ENCODE peak calls at places on chromosomes 4 and X, in seven cellular contexts. N is GM23248, B is testis, K is MM.1S, G is ascending aorta, S is iPS DF 6.9, Q is mesenchymal stem cell. M is an unnamed sample.

GRCh38 chrX:140141444-140142029 is 176.2 kb upstream of the CXorf66 start:
- DNase-seq in Q (peak), G (no peak), B (peak), N (peak), K (peak), S (no peak), M (peak)

GRCh38 chr4:152992027-152992426 is 55.9 kb downstream of the FHDC1 start:
- DNase-seq in N (no peak), K (no peak), Q (no peak), S (no peak), G (no peak), B (no peak), M (no peak)

GRCh38 chr4:17647927-17648326 is 33.5 kb downstream of the MED28 start:
- DNase-seq in S (no peak), G (no peak), B (no peak), N (no peak), K (no peak), Q (no peak), M (no peak)

GRCh38 chr4:66575024-66575696 is 904.9 kb upstream of the EPHA5 start:
- DNase-seq in S (no peak), K (no peak), Q (peak), G (no peak), B (no peak), N (no peak), M (peak)

GRCh38 chr4:26021417-26022345 is 107.7 kb downstream of the SMIM20 start:
- DNase-seq in B (no peak), S (no peak), K (no peak), G (no peak), N (peak), Q (no peak), M (no peak)

GRCh38 chrX:84108589-84108988 is 79.4 kb downstream of the RPS6KA6 start:
- DNase-seq in B (no peak), K (no peak), N (no peak), S (no peak), Q (no peak), G (no peak), M (no peak)

GRCh38 chr4:107210450-107211239 is 174.5 kb upstream of the DKK2 start:
- DNase-seq in N (peak), G (no peak), K (peak), B (no peak), S (no peak), Q (peak), M (no peak)

GRCh38 chrX:16258936-16259335 is 91.7 kb downstream of the MAGEB17 start:
- DNase-seq in B (no peak), N (no peak), S (no peak), G (no peak), Q (no peak), K (no peak), M (no peak)

GRCh38 chr4:95506264-95506663 is 42.5 kb downstream of the UNC5C start:
- DNase-seq in G (no peak), S (no peak), B (no peak), N (peak), K (no peak), Q (peak), M (no peak)

GRCh38 chr4:5784960-5785611 is 74.1 kb downstream of the EVC start:
- DNase-seq in B (no peak), N (no peak), K (no peak), Q (no peak), S (no peak), G (peak), M (no peak)

GRCh38 chrX:10582945-10583344 is 37.4 kb downstream of the MID1 start:
- DNase-seq in S (no peak), B (no peak), Q (no peak), N (peak), K (no peak), G (no peak), M (no peak)

GRCh38 chr4:48329193-48329592 is 12.1 kb upstream of the SLAIN2 start:
- DNase-seq in K (no peak), B (no peak), S (no peak), G (no peak), N (no peak), Q (peak), M (no peak)

DNA sequence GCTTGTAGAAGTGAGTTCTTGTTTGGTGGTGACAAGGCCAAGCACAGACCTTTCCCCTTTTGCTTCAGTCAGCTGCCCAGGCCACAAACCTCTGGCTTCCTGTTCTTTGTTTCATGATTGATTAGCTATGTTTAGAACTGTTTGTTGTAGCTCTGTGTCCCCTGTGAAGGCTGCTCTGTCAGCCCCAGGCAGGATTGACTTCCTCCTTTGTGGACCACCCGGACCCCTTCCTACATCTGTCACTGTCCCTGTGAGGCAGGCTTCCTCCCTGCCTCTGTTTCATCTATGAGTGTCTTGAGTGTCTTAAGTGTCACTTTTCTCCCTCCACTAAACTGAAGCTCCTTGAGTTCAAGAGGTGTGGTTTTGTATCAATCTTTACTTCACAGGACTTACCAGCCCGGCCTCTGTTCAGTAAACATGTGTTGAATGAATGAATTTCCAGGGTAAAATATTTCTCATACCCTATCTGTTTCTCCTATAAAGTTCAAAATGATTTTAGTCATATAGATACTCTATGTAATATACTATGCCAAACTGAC is 83.5 kb downstream of the ZNF674 start:
- DNase-seq in S (no peak), B (no peak), N (no peak), K (peak), G (no peak), Q (no peak), M (no peak)
- H3K27ac ChIP-seq in S (no peak), B (no peak), N (no peak), K (peak), G (no peak), Q (no peak), M (no peak)

DNA sequence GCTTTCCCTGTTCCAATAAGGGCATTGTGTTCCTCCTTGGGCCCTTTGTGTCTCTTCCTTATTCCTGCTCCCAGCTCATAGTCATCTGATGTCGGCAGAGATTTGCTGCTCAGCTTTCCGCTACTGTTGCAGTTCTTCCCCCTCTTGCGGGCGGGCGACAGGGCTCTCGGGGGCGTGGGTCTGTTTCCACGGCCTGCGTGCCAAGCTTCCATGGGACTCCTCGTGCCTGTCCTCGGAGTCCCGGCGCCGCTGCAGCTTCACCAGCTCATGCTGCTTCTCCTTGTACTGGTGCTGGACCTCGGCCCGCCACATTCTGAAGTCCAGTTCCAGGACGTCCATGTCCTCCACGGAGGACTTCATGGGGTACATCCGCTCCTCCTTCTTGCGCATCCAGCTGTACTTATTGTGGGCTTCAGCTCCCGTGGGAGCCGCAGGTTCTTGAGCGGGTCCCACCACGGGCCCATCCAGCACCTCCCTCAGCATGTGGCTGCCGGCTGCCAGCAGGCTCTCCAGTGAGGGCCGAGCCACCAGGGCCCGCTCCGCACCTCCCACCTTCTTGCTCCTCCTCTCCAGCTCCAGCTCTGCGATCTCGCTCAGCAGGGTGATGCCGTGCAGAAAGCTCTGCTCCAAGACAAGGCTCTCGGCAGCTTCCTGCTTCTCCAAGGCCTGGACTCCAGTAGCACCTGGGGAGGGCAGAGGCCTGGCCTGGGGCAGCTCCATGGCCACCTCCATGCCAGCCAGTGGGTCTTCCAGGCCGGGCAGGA is 74.1 kb upstream of the UCP1 start:
- DNase-seq in S (no peak), N (no peak), K (no peak), G (no peak), Q (no peak), B (peak), M (no peak)
- H3K27ac ChIP-seq in S (no peak), N (no peak), K (no peak), G (no peak), Q (no peak), B (peak), M (no peak)

DNA sequence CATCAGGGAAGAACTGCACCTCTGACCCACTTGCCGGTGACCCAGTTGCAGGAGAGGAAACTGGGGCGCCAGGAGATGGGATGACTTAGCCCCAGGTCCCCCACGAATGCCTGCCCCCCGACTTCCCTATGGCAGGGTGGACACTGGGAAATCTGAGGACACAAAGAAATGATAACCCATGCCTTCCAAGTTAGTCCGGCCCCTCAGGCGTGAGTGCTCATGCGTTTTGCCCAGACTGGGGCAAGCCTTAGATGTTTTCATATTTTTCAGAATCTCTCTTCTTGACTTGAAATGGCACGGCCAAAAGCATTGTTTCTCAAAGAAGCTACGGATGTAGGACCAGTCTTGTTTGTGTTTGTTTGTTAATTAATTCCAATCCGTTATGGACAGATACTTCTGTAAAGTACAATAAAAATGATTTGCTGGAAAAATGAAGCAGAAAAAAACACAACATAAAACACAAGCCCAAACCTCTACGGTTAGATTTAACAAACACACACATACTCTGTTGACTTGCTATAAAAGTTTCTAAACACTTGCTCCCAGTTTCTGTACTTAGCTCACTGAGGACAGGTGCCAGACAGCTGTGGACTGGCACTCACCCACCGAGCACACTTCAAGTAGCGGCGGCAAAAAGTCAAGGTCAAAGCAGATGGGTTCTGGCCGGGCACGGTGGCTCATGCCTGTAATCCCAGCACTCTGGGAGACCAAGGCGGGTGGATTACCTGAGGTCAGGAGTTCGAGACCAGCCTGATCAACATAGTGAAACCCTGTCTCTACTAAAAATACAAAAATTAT is 341.5 kb downstream of the BCOR start:
- DNase-seq in N (no peak), Q (no peak), K (no peak), G (no peak), B (peak), S (no peak), M (peak)
- H3K27ac ChIP-seq in N (peak), Q (peak), K (no peak), G (peak), B (no peak), S (no peak), M (peak)

GRCh38 chr4:154908168-154908567 is 127.1 kb downstream of the RBM46 start:
- DNase-seq in S (no peak), Q (no peak), N (peak), G (no peak), B (no peak), K (no peak), M (no peak)
- H3K27ac ChIP-seq in S (no peak), Q (no peak), N (no peak), G (no peak), B (no peak), K (no peak), M (no peak)

GRCh38 chr4:2259036-2259540 is 2.8 kb downstream of the MXD4 start:
- DNase-seq in N (no peak), S (no peak), Q (no peak), B (peak), G (peak), K (no peak), M (peak)
- H3K27ac ChIP-seq in N (no peak), S (no peak), Q (no peak), B (peak), G (peak), K (no peak), M (no peak)

GRCh38 chr4:6889736-6890324 is 19.8 kb upstream of the TBC1D14 start:
- DNase-seq in N (no peak), K (no peak), G (no peak), Q (no peak), B (no peak), S (no peak), M (no peak)

GRCh38 chr4:6892190-6892908 is 17.3 kb upstream of the TBC1D14 start:
- DNase-seq in N (peak), K (no peak), Q (peak), B (peak), S (no peak), G (peak), M (peak)

GRCh38 chr4:6892909-6893202 is 16.8 kb upstream of the TBC1D14 start:
- DNase-seq in K (no peak), B (no peak), G (peak), S (no peak), N (no peak), Q (no peak), M (no peak)

GRCh38 chr4:6890358-6890757 is 19.3 kb upstream of the TBC1D14 start:
- DNase-seq in Q (no peak), N (no peak), S (no peak), B (no peak), G (no peak), K (no peak), M (no peak)

GRCh38 chr4:6891436-6892170 is 18.0 kb upstream of the TBC1D14 start:
- DNase-seq in B (no peak), Q (peak), G (peak), S (no peak), K (no peak), N (peak), M (no peak)
- H3K27ac ChIP-seq in B (no peak), Q (peak), G (no peak), S (no peak), K (no peak), N (peak), M (no peak)

GRCh38 chr4:30862176-30862575 is 142.0 kb downstream of the PCDH7 start:
- DNase-seq in N (no peak), K (no peak), G (no peak), B (no peak), Q (no peak), S (no peak), M (no peak)
- H3K27ac ChIP-seq in N (no peak), K (no peak), G (no peak), B (no peak), Q (no peak), S (no peak), M (no peak)

GRCh38 chrX:19886375-19886774 is 1.0 kb downstream of the SH3KBP1 start:
- DNase-seq in B (no peak), K (no peak), N (no peak), S (no peak), G (no peak), Q (no peak), M (no peak)

GRCh38 chrX:19885732-19886131 is 1.7 kb downstream of the SH3KBP1 start:
- DNase-seq in Q (no peak), K (no peak), B (no peak), N (no peak), S (no peak), G (no peak), M (no peak)

GRCh38 chrX:19889582-19890342 is 2.4 kb upstream of the SH3KBP1 start:
- DNase-seq in B (peak), G (no peak), S (no peak), N (peak), Q (peak), K (peak), M (no peak)

GRCh38 chrX:19886888-19887531 is 390 bp downstream of the SH3KBP1 start:
- DNase-seq in Q (no peak), B (peak), N (peak), K (peak), G (no peak), S (no peak), M (peak)

DNA sequence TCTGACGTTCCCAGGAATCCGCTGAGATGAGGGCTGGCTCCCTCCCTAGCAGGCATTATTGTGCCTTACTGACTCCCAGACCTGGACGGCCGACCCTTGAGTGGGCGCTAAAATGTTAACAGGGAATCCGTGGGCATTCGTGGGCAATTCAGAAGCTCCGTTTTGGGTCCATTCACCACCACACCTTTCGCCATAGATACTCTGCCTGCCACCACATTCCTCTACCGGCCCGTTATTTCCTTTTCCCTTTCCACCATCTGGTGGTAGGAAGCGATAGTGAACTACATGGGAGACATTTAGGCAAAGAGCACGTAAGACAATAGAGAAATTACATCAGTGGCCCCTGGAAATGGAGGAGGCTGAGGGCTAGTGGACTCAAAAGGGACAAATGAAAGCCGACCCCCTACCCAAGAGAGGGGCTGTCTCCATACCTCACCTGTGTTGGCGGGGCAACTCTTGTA is 1.0 kb upstream of the SH3KBP1 start:
- DNase-seq in N (peak), B (peak), K (peak), G (no peak), S (no peak), Q (peak), M (peak)
- H3K27ac ChIP-seq in N (peak), B (peak), K (peak), G (peak), S (no peak), Q (peak), M (peak)

M was measured in body of pancreas.